ENCODE peak calls at places on chromosomes 12 and 14, in four cellular contexts. M is endodermal cell, V is tibial artery, S is PC-3. P is an unnamed sample.

GRCh38 chr12:41663487-41664258 is 475.6 kb downstream of the PDZRN4 start:
- DNase-seq in M (peak; percentile 55), V (no peak), S (peak; percentile 53), P (no peak)

GRCh38 chr12:108563135-108563803 is 873 bp downstream of the ISCU start:
- DNase-seq in M (peak; percentile 94), V (peak; percentile 92), S (peak; percentile 95), P (peak; percentile 73)

GRCh38 chr12:77387214-77387613 is 321.8 kb upstream of the E2F7 start:
- DNase-seq in M (no peak), V (no peak), S (no peak), P (no peak)

GRCh38 chr14:87901196-87901595 is 91.8 kb downstream of the GALC start:
- DNase-seq in M (no peak), V (no peak), S (no peak), P (no peak)

GRCh38 chr12:75349946-75350345 is 15.5 kb downstream of the GLIPR1L1 start:
- DNase-seq in M (peak; percentile 61), V (no peak), S (no peak), P (no peak)

GRCh38 chr12:92156704-92157395 is 11.2 kb upstream of the BTG1 start:
- DNase-seq in M (no peak), V (no peak), S (no peak), P (no peak)

GRCh38 chr14:102795060-102795925 is 18.0 kb downstream of the TRAF3 start:
- DNase-seq in M (no peak), V (peak; percentile 82), S (peak; percentile 83), P (no peak)

GRCh38 chr14:54355698-54356097 is 41.1 kb upstream of the CDKN3 start:
- DNase-seq in M (no peak), V (no peak), S (peak; percentile 98), P (no peak)

GRCh38 chr12:117361312-117361670 is at the start of gene NOS1:
- DNase-seq in M (peak; percentile 79), V (no peak), S (no peak), P (no peak)

GRCh38 chr12:106093246-106093645 is 45.5 kb downstream of the NUAK1 start:
- DNase-seq in M (peak; percentile 45), V (no peak), S (no peak), P (no peak)

GRCh38 chr12:127363392-127363791 is 903.6 kb upstream of the TMEM132C start:
- DNase-seq in M (peak; percentile 84), V (no peak), S (peak; percentile 78), P (no peak)

GRCh38 chr14:27040552-27040951 is 442.7 kb upstream of the NOVA1 start:
- DNase-seq in M (no peak), V (no peak), S (peak; percentile 26), P (no peak)

GRCh38 chr12:120150919-120151525 is 34.5 kb upstream of the RAB35 start:
- DNase-seq in M (peak; percentile 46), V (no peak), S (no peak), P (no peak)

GRCh38 chr12:15323530-15323929 is 1.2 kb downstream of the PTPRO start:
- DNase-seq in M (no peak), V (no peak), S (no peak), P (no peak)

GRCh38 chr12:65699251-65699650 is 125.0 kb upstream of the HMGA2 start:
- DNase-seq in M (no peak), V (no peak), S (peak; percentile 34), P (no peak)

GRCh38 chr12:32533971-32534590 is 134.7 kb downstream of the FGD4 start:
- DNase-seq in M (no peak), V (peak; percentile 79), S (peak; percentile 43), P (no peak)

GRCh38 chr14:49653508-49653907 is 18.5 kb upstream of the DNAAF2 start:
- DNase-seq in M (no peak), V (no peak), S (no peak), P (no peak)

GRCh38 chr12:8629486-8630033 is 16.9 kb upstream of the AICDA start:
- DNase-seq in M (no peak), V (no peak), S (no peak), P (no peak)

GRCh38 chr14:64701660-64702059 is 2.6 kb upstream of the PLEKHG3 start:
- DNase-seq in M (peak; percentile 72), V (no peak), S (peak; percentile 29), P (no peak)

GRCh38 chr12:59820594-59821011 is 224.8 kb downstream of the SLC16A7 start:
- DNase-seq in M (no peak), V (no peak), S (no peak), P (no peak)

GRCh38 chr14:21241218-21241819 is 27.9 kb downstream of the HNRNPC start:
- DNase-seq in M (no peak), V (no peak), S (peak; percentile 56), P (no peak)

GRCh38 chr14:54459106-54459505 is 17.9 kb upstream of the CNIH1 start:
- DNase-seq in M (no peak), V (no peak), S (no peak), P (no peak)

GRCh38 chr12:62698701-62699101 is 232.1 kb downstream of the MON2 start:
- DNase-seq in M (no peak), V (no peak), S (peak; percentile 43), P (no peak)

GRCh38 chr12:96401061-96401871 is 1.0 kb upstream of the CDK17 start:
- DNase-seq in M (peak; percentile 56), V (no peak), S (peak; percentile 81), P (no peak)

GRCh38 chr12:57632369-57632897 is 568 bp downstream of the B4GALNT1 start:
- DNase-seq in M (peak; percentile 87), V (no peak), S (peak; percentile 25), P (no peak)

GRCh38 chr12:96719671-96720362 is 187.2 kb upstream of the NEDD1 start:
- DNase-seq in M (no peak), V (no peak), S (peak; percentile 63), P (no peak)

DNA sequence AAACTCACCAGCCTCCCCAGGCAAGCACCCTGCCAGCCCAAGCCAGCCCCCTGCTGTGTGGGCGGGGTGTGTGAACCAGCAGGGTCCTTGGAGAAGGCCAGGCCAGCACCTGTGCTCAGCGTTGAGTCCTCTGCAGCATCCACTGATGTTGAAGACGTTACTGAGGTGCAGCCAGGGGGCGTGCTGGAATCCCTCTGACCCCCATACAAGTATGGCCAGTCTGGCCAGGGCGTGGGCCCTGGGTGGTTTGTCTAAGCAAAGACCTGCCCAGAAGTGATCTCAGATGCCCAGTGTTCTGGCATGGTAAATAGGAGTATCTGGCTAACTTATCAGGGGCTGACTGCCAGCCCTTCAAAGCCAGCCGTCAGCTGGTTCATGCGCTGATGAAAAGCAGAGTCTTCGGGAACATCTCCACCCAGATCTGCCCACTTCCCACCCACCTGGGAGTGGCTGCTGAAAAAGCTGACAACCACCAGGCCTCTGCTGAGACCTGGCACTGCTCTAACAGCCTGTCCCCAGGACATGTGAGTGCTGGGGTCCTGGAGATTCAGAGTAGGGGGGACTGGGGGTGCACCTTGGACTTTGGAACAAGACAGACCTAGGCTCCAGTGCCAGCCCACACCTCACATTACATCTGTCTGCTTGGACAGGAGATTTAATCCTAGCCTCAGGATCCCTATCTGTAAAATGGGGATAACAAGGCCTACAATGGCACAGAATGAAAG is 41.1 kb downstream of the ACTN1 start:
- DNase-seq in M (peak; percentile 84), V (peak; percentile 58), S (no peak), P (no peak)
- TF ChIP-seq CTCF in M (peak; percentile 75), V (peak; percentile 26), S (peak; percentile 27), P (no peak)

GRCh38 chr14:104206281-104206904 is 68.0 kb downstream of the KIF26A start:
- DNase-seq in M (peak; percentile 78), V (no peak), S (no peak), P (no peak)
- TF ChIP-seq CTCF in M (peak; percentile 32), V (no peak), S (no peak), P (no peak)

GRCh38 chr12:25023808-25024207 is 74.9 kb upstream of the BCAT1 start:
- DNase-seq in M (no peak), V (no peak), S (no peak), P (no peak)
- TF ChIP-seq CTCF in M (peak; percentile 55), V (no peak), S (no peak), P (no peak)

GRCh38 chr12:27244680-27245005 is 557 bp downstream of the STK38L start:
- DNase-seq in M (no peak), V (no peak), S (peak; percentile 62), P (no peak)
- TF ChIP-seq CTCF in M (no peak), V (no peak), S (peak; percentile 9), P (no peak)

GRCh38 chr12:94753071-94753779 is 102.9 kb upstream of the TMCC3 start:
- DNase-seq in M (peak; percentile 68), V (no peak), S (no peak), P (no peak)
- TF ChIP-seq CTCF in M (peak; percentile 59), V (no peak), S (peak; percentile 15), P (no peak)

GRCh38 chr14:99724196-99724891 is 40.2 kb downstream of the CYP46A1 start:
- DNase-seq in M (no peak), V (no peak), S (no peak), P (peak; percentile 7)
- TF ChIP-seq CTCF in M (no peak), V (no peak), S (no peak), P (no peak)